ENCODE peak calls at places on chromosomes 4 and X, in four cellular contexts. L is endothelial cell of umbilical vein, Q is stomach, E is H1. R is an unnamed sample.

GRCh38 chrX:42783456-42783855 is 5.5 kb upstream of the PPP1R2C start:
- DNase-seq in Q (no peak), L (peak; percentile 6), E (no peak), R (no peak)

GRCh38 chr4:149980941-149981340 is 97.3 kb upstream of the DCLK2 start:
- DNase-seq in E (peak; percentile 13), Q (peak; percentile 44), L (peak; percentile 75), R (no peak)

GRCh38 chr4:151324449-151325319 is 721 bp downstream of the SH3D19 start:
- DNase-seq in Q (peak; percentile 48), L (peak; percentile 68), E (peak; percentile 41), R (no peak)

GRCh38 chr4:147340111-147340510 is 140.8 kb upstream of the EDNRA start:
- DNase-seq in L (peak; percentile 61), E (no peak), Q (no peak), R (no peak)

GRCh38 chr4:24795666-24796381 is 451 bp downstream of the SOD3 start:
- DNase-seq in E (no peak), Q (no peak), L (no peak), R (no peak)

GRCh38 chr4:74314329-74314728 is 6.1 kb downstream of the EPGN start:
- DNase-seq in Q (no peak), E (no peak), L (no peak), R (no peak)

GRCh38 chrX:77899081-77899828 is at the start of gene COX7B:
- DNase-seq in Q (peak; percentile 64), E (peak; percentile 43), L (peak; percentile 94), R (peak; percentile 25)

GRCh38 chr4:10554694-10555093 is 97.5 kb upstream of the ZNF518B start:
- DNase-seq in L (peak; percentile 67), Q (peak; percentile 35), E (no peak), R (no peak)

GRCh38 chrX:68238568-68238967 is 194.7 kb downstream of the OPHN1 start:
- DNase-seq in E (no peak), L (no peak), Q (no peak), R (no peak)

GRCh38 chr4:185742766-185743165 is 69.2 kb downstream of the SORBS2 start:
- DNase-seq in Q (no peak), E (no peak), L (no peak), R (no peak)

GRCh38 chrX:12971282-12972003 is 3.5 kb upstream of the TMSB4X start:
- DNase-seq in Q (peak; percentile 79), E (no peak), L (no peak), R (no peak)

GRCh38 chrX:7112071-7112470 is 35.4 kb upstream of the STS start:
- DNase-seq in Q (no peak), E (no peak), L (no peak), R (no peak)

GRCh38 chr4:113008726-113009125 is 40.7 kb upstream of the ANK2 start:
- DNase-seq in E (no peak), L (no peak), Q (no peak), R (no peak)

GRCh38 chr4:82774711-82775171 is 23.9 kb downstream of the SCD5 start:
- DNase-seq in L (no peak), Q (no peak), E (no peak), R (no peak)

GRCh38 chr4:29081230-29081955 is 1638.8 kb upstream of the PCDH7 start:
- DNase-seq in Q (no peak), L (peak; percentile 65), E (no peak), R (no peak)

GRCh38 chr4:23290656-23291055 is 597.9 kb downstream of the GBA3 start:
- DNase-seq in E (no peak), Q (no peak), L (no peak), R (no peak)

GRCh38 chrX:44244008-44244407 is 99.5 kb downstream of the EFHC2 start:
- DNase-seq in L (peak; percentile 34), E (no peak), Q (no peak), R (no peak)

GRCh38 chrX:83759872-83760271 is 101.1 kb upstream of the CYLC1 start:
- DNase-seq in L (no peak), Q (no peak), E (no peak), R (no peak)

GRCh38 chr4:25310825-25311210 is 1.8 kb upstream of the ZCCHC4 start:
- DNase-seq in E (no peak), Q (no peak), L (no peak), R (no peak)

GRCh38 chrX:48719958-48720357 is 23.4 kb downstream of the SUV39H1 start:
- DNase-seq in E (no peak), L (no peak), Q (no peak), R (no peak)

GRCh38 chr4:82893942-82894341 is 3.0 kb upstream of the SEC31A start:
- DNase-seq in E (no peak), Q (no peak), L (no peak), R (no peak)

GRCh38 chr4:139975830-139976272 is 178.1 kb downstream of the MAML3 start:
- DNase-seq in L (peak; percentile 68), E (no peak), Q (no peak), R (no peak)

GRCh38 chrX:135497736-135498135 is 22.7 kb upstream of the INTS6L start:
- DNase-seq in Q (no peak), L (no peak), E (no peak), R (no peak)

GRCh38 chrX:131802836-131803626 is 220.1 kb upstream of the STK26 start:
- DNase-seq in E (no peak), L (peak; percentile 1), Q (peak; percentile 78), R (no peak)

GRCh38 chrX:17689971-17690409 is 47.3 kb upstream of the SCML1 start:
- DNase-seq in L (peak; percentile 66), E (no peak), Q (peak; percentile 41), R (no peak)

GRCh38 chr4:13983189-13983790 is 355.8 kb upstream of the BOD1L1 start:
- DNase-seq in Q (no peak), L (no peak), E (no peak), R (no peak)

GRCh38 chr4:72312032-72312650 is 256.9 kb downstream of the ADAMTS3 start:
- DNase-seq in L (peak; percentile 77), E (no peak), Q (peak; percentile 29), R (no peak)
- TF ChIP-seq POLR2AphosphoS5 in L (no peak), E (no peak), Q (no peak), R (no peak)

DNA sequence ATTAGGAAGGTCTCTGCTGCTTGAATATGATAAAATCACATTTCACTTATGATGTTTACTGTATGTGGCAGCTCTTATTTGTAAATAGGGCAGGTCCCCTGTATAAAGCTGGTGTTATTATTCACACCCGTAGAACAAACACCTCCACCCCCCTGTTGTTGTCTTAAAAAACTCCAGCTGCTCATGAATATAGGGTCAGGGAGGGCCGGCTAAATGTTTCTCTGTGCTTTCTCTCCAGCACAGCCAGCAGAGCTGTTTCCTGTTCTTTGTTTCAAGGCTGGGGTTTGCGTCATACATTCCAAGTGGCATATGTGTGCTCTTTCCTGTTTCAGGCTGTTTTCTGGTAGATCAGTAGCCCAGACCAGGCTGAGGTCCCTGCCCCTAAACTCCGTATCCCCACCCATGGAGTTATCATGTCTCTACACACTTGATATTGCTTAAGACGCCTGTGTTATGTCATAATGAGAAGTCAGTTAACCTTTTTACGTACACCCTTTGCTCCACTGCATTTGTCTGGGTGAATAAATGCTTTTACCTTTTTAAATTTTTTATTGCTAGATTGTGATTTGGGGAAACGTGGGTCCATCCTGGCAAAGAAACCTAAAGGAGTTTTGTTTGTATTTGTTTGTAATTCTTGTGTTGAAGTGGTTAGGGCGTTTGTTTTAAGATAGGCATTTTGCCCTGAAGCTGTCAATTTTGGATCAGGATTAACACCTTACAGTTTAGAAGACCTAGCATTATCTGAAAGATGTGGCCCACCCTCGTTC is 3.2 kb downstream of the KLF3 start:
- DNase-seq in E (peak; percentile 72), L (peak; percentile 99), Q (peak; percentile 77), R (no peak)
- TF ChIP-seq POLR2AphosphoS5 in E (peak; percentile 79), L (peak; percentile 92), Q (peak; percentile 95), R (peak; percentile 34)

GRCh38 chr4:107916623-107917022 is 14.7 kb upstream of the CYP2U1 start:
- DNase-seq in L (no peak), Q (no peak), E (no peak), R (no peak)

GRCh38 chr4:107908377-107908776 is 23.0 kb upstream of the CYP2U1 start:
- DNase-seq in E (no peak), L (no peak), Q (no peak), R (no peak)

GRCh38 chr4:107913283-107913899 is 18.0 kb upstream of the CYP2U1 start:
- DNase-seq in L (peak; percentile 80), Q (no peak), E (no peak), R (no peak)
- TF ChIP-seq POLR2AphosphoS5 in L (no peak), Q (no peak), E (no peak), R (no peak)

DNA sequence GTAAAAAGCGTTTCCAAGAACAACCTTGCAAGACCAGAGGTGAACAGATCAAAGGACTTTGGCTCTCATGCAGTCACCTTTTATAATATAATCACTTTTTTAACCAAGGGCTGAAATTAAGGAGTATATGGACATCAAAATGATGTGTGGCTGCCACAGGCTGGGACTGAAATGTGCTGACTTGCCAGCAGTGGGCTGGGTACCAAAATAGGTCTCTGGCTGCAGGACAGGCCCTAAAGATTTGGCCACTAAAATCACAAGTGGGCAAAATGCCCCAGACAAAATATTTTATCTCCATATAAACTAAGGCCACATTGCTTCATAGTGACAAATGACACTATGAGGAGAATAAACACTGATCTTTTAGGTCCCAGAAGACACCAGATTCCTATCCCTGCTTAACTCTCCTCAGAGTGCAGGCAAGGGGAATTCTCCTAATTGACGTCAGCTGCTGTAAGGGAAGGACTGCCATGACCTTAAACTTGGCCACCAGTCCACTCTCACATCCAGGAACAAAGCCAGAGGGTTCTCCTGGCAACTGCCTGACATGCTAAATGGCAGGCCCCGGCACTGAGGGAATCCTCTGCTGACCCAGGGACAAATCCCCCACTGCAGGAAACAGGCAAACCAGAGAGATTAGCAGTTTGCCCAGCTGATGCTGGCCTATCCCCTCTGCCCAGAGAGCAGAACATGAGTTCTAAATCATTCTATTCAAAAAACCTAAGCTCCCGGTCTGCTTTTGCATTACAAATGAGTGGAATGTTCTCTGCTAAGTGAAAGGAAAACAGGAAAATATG is 155.8 kb downstream of the PPP3CA start:
- DNase-seq in Q (peak; percentile 73), L (peak; percentile 99), E (no peak), R (no peak)
- TF ChIP-seq POLR2AphosphoS5 in Q (peak; percentile 54), L (no peak), E (no peak), R (no peak)

GRCh38 chr4:629916-630641 is 4.7 kb downstream of the PDE6B start:
- DNase-seq in L (no peak), Q (no peak), E (no peak), R (no peak)
- TF ChIP-seq POLR2AphosphoS5 in L (no peak), Q (no peak), E (no peak), R (no peak)

DNA sequence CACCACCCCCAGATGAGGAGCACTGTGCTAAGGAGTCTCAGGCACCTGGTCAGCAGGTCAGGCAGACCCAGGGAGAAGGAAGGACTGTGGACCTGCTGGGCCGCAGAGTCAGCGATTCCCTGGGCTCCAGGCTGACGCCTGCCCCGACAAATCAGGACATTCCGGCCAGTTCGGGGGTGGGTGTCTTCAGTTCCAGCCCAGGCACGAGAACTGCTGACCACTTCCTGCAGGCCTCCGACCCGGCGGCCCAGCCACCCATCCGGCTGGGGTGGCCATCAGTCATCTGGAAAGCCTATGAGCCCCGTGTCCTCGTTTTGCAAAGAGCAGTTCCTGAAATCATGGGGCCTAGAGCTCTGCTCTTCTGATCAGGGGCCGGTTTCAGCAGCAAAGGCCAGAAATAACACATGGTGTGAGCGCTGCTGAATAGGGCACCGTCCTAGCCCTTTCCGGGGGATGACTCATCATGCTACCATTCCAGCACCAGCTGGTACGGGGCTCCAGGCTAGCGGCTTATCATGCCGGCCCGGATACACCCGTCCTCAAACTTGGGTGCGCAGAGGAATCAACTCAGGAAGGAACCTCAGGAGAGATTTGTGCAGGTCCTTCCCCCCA is 7.8 kb upstream of the SH3TC1 start:
- DNase-seq in E (no peak), Q (peak; percentile 63), L (peak; percentile 99), R (no peak)
- TF ChIP-seq POLR2AphosphoS5 in E (no peak), Q (peak; percentile 12), L (peak; percentile 95), R (no peak)